ENCODE peak calls at places on chromosomes 11 and 22, in seven cellular contexts. X is HTR-8/SVneo; W is anterior cingulate cortex; L is Caco-2; N is stimulated activated CD8-positive, alpha-beta memory T cell treated with anti-CD3 and anti-CD28 coated beads, Interleukin-4, amount 100 ng/mL, for 24 hours; H is cardiac fibroblast; Q is renal cortical epithelial cell. E is an unnamed sample.

GRCh38 chr11:58530236-58530635 is 22.3 kb upstream of the OR5B21 start:
- DNase-seq in X (no peak), W (no peak), L (no peak), N (no peak), H (no peak), Q (no peak), E (no peak)

GRCh38 chr11:62124186-62125113 is 639 bp downstream of the INCENP start:
- DNase-seq in X (peak), W (no peak), L (peak), N (peak), H (peak), Q (peak), E (no peak)

GRCh38 chr11:6438979-6439571 is 1.7 kb downstream of the HPX start:
- DNase-seq in X (peak), W (no peak), L (peak), N (no peak), H (peak), Q (peak), E (peak)

GRCh38 chr11:119340335-119341221 is at the start of gene C1QTNF5:
- DNase-seq in X (no peak), W (no peak), L (no peak), N (no peak), H (peak), Q (peak), E (no peak)

GRCh38 chr11:27083782-27084181 is 43.2 kb downstream of the BBOX1 start:
- DNase-seq in X (no peak), W (no peak), L (no peak), N (no peak), H (no peak), Q (no peak), E (no peak)

GRCh38 chr11:72220696-72221363 is 3.7 kb upstream of the INPPL1 start:
- DNase-seq in X (no peak), W (no peak), L (no peak), N (no peak), H (no peak), Q (no peak), E (no peak)

GRCh38 chr11:27783701-27784355 is 83.6 kb upstream of the BDNF start:
- DNase-seq in X (no peak), W (no peak), L (no peak), N (no peak), H (no peak), Q (no peak), E (no peak)

GRCh38 chr11:12705874-12706273 is 31.7 kb downstream of the TEAD1 start:
- DNase-seq in X (no peak), W (no peak), L (no peak), N (no peak), H (peak), Q (peak), E (no peak)

GRCh38 chr11:13487661-13488030 is 8.2 kb downstream of the PTH start:
- DNase-seq in X (no peak), W (no peak), L (peak), N (no peak), H (peak), Q (peak), E (peak)

GRCh38 chr22:19103881-19104821 is 18.1 kb downstream of the DGCR2 start:
- DNase-seq in X (no peak), W (no peak), L (no peak), N (no peak), H (peak), Q (no peak), E (no peak)

GRCh38 chr11:115334932-115335788 is 169.1 kb downstream of the CADM1 start:
- DNase-seq in X (peak), W (no peak), L (peak), N (no peak), H (peak), Q (peak), E (no peak)

E was measured in HCT116.